ENCODE peak calls at places on chromosomes 16 and 17, in eight cellular contexts. One of them, this sample, is unnamed. For H3K36me3, the result is how much of the 10 kb centered on the place peaks cover.

GRCh38 chr17:13425390-13425789 is 176.3 kb downstream of the HS3ST3A1 start:
- DNase-seq in GM06990: no peak
- DNase-seq in tibial artery: no peak
- DNase-seq in cardiac muscle cell: no peak
- DNase-seq in right lobe of liver: no peak
- DNase-seq in endothelial cell of umbilical vein: no peak
- DNase-seq in upper lobe of right lung: no peak
- DNase-seq in mammary epithelial cell: no peak
- DNase-seq in this sample: no peak

GRCh38 chr16:84740596-84741071 is 40.8 kb downstream of the USP10 start:
- DNase-seq in endothelial cell of umbilical vein: no peak
- DNase-seq in mammary epithelial cell: no peak
- DNase-seq in upper lobe of right lung: no peak
- DNase-seq in tibial artery: no peak
- DNase-seq in cardiac muscle cell: no peak
- DNase-seq in GM06990: no peak
- DNase-seq in right lobe of liver: peak
- DNase-seq in this sample: no peak

GRCh38 chr17:63542218-63542545 is 8.1 kb upstream of the DCAF7 start:
- DNase-seq in cardiac muscle cell: no peak
- DNase-seq in endothelial cell of umbilical vein: no peak
- DNase-seq in mammary epithelial cell: no peak
- DNase-seq in upper lobe of right lung: no peak
- DNase-seq in right lobe of liver: peak
- DNase-seq in GM06990: no peak
- DNase-seq in tibial artery: no peak
- DNase-seq in this sample: no peak

GRCh38 chr17:12388206-12388605 is 277.5 kb upstream of the MYOCD start:
- DNase-seq in cardiac muscle cell: no peak
- DNase-seq in mammary epithelial cell: no peak
- DNase-seq in GM06990: no peak
- DNase-seq in endothelial cell of umbilical vein: no peak
- DNase-seq in upper lobe of right lung: no peak
- DNase-seq in tibial artery: no peak
- DNase-seq in right lobe of liver: no peak
- DNase-seq in this sample: peak

GRCh38 chr16:1125471-1125870 is 27.4 kb upstream of the CACNA1H start:
- DNase-seq in GM06990: no peak
- DNase-seq in cardiac muscle cell: peak
- DNase-seq in right lobe of liver: no peak
- DNase-seq in mammary epithelial cell: no peak
- DNase-seq in upper lobe of right lung: no peak
- DNase-seq in endothelial cell of umbilical vein: no peak
- DNase-seq in tibial artery: no peak
- DNase-seq in this sample: peak

GRCh38 chr16:48117217-48118105 is 38.3 kb downstream of the ABCC12 start:
- DNase-seq in GM06990: peak
- DNase-seq in tibial artery: no peak
- DNase-seq in mammary epithelial cell: no peak
- DNase-seq in endothelial cell of umbilical vein: peak
- DNase-seq in upper lobe of right lung: peak
- DNase-seq in right lobe of liver: no peak
- DNase-seq in cardiac muscle cell: peak
- DNase-seq in this sample: peak

GRCh38 chr17:35087731-35088646 is 24.5 kb upstream of the RFFL start:
- DNase-seq in tibial artery: peak
- DNase-seq in right lobe of liver: peak
- DNase-seq in cardiac muscle cell: peak
- DNase-seq in GM06990: no peak
- DNase-seq in endothelial cell of umbilical vein: peak
- DNase-seq in mammary epithelial cell: peak
- DNase-seq in upper lobe of right lung: peak
- DNase-seq in this sample: peak

GRCh38 chr16:58040945-58041627 is 15.5 kb downstream of the MMP15 start:
- DNase-seq in mammary epithelial cell: no peak
- DNase-seq in cardiac muscle cell: no peak
- DNase-seq in endothelial cell of umbilical vein: no peak
- DNase-seq in upper lobe of right lung: peak
- DNase-seq in GM06990: no peak
- DNase-seq in tibial artery: no peak
- DNase-seq in right lobe of liver: no peak
- DNase-seq in this sample: no peak

GRCh38 chr17:14942511-14943185 is 322.5 kb downstream of the PMP22 start:
- DNase-seq in upper lobe of right lung: no peak
- DNase-seq in cardiac muscle cell: no peak
- DNase-seq in right lobe of liver: no peak
- DNase-seq in endothelial cell of umbilical vein: no peak
- DNase-seq in mammary epithelial cell: peak
- DNase-seq in tibial artery: no peak
- DNase-seq in GM06990: no peak
- DNase-seq in this sample: peak

GRCh38 chr17:60167095-60167741 is 17.4 kb downstream of the CA4 start:
- DNase-seq in cardiac muscle cell: no peak
- DNase-seq in GM06990: no peak
- DNase-seq in tibial artery: no peak
- DNase-seq in mammary epithelial cell: no peak
- DNase-seq in right lobe of liver: peak
- DNase-seq in endothelial cell of umbilical vein: no peak
- DNase-seq in upper lobe of right lung: no peak
- DNase-seq in this sample: peak

GRCh38 chr16:2829501-2830354 is at the start of gene ZG16B:
- DNase-seq in mammary epithelial cell: peak
- DNase-seq in GM06990: no peak
- DNase-seq in upper lobe of right lung: peak
- DNase-seq in endothelial cell of umbilical vein: no peak
- DNase-seq in tibial artery: no peak
- DNase-seq in right lobe of liver: no peak
- DNase-seq in cardiac muscle cell: no peak
- DNase-seq in this sample: no peak

GRCh38 chr17:4420692-4421131 is 13.0 kb upstream of the SPNS3 start:
- DNase-seq in endothelial cell of umbilical vein: peak
- DNase-seq in GM06990: no peak
- DNase-seq in cardiac muscle cell: peak
- DNase-seq in tibial artery: peak
- DNase-seq in upper lobe of right lung: no peak
- DNase-seq in mammary epithelial cell: peak
- DNase-seq in right lobe of liver: peak
- DNase-seq in this sample: peak

GRCh38 chr17:58120195-58120822 is 27.9 kb upstream of the OR4D1 start:
- DNase-seq in tibial artery: peak
- DNase-seq in right lobe of liver: no peak
- DNase-seq in endothelial cell of umbilical vein: peak
- DNase-seq in cardiac muscle cell: peak
- DNase-seq in mammary epithelial cell: peak
- DNase-seq in upper lobe of right lung: no peak
- DNase-seq in GM06990: no peak
- DNase-seq in this sample: peak

GRCh38 chr17:55155867-55156560 is 108.7 kb upstream of the HLF start:
- DNase-seq in upper lobe of right lung: no peak
- DNase-seq in GM06990: no peak
- DNase-seq in right lobe of liver: no peak
- DNase-seq in mammary epithelial cell: no peak
- DNase-seq in tibial artery: no peak
- DNase-seq in cardiac muscle cell: no peak
- DNase-seq in endothelial cell of umbilical vein: no peak
- DNase-seq in this sample: no peak

GRCh38 chr16:57863434-57864160 is 61.3 kb upstream of the KIFC3 start:
- DNase-seq in endothelial cell of umbilical vein: peak
- DNase-seq in right lobe of liver: peak
- DNase-seq in cardiac muscle cell: peak
- DNase-seq in GM06990: no peak
- DNase-seq in tibial artery: peak
- DNase-seq in mammary epithelial cell: peak
- DNase-seq in upper lobe of right lung: peak
- DNase-seq in this sample: peak

GRCh38 chr16:4696172-4696904 is 3.0 kb downstream of the NUDT16L1 start:
- DNase-seq in tibial artery: peak
- DNase-seq in mammary epithelial cell: no peak
- DNase-seq in upper lobe of right lung: peak
- DNase-seq in GM06990: no peak
- DNase-seq in endothelial cell of umbilical vein: no peak
- DNase-seq in right lobe of liver: peak
- DNase-seq in cardiac muscle cell: peak
- DNase-seq in this sample: no peak

GRCh38 chr16:89402962-89403361 is 87.4 kb downstream of the ANKRD11 start:
- DNase-seq in tibial artery: no peak
- DNase-seq in GM06990: no peak
- DNase-seq in cardiac muscle cell: no peak
- DNase-seq in upper lobe of right lung: no peak
- DNase-seq in mammary epithelial cell: no peak
- DNase-seq in right lobe of liver: no peak
- DNase-seq in endothelial cell of umbilical vein: no peak
- DNase-seq in this sample: no peak

GRCh38 chr17:57879437-57880085 is 29.7 kb upstream of the MRPS23 start:
- DNase-seq in mammary epithelial cell: no peak
- DNase-seq in upper lobe of right lung: no peak
- DNase-seq in tibial artery: no peak
- DNase-seq in cardiac muscle cell: no peak
- DNase-seq in right lobe of liver: no peak
- DNase-seq in endothelial cell of umbilical vein: no peak
- DNase-seq in GM06990: no peak
- DNase-seq in this sample: no peak

GRCh38 chr17:40956401-40957254 is 10.1 kb downstream of the KRT39 start:
- DNase-seq in right lobe of liver: no peak
- DNase-seq in tibial artery: no peak
- DNase-seq in GM06990: no peak
- DNase-seq in upper lobe of right lung: no peak
- DNase-seq in mammary epithelial cell: peak
- DNase-seq in cardiac muscle cell: peak
- DNase-seq in endothelial cell of umbilical vein: no peak
- DNase-seq in this sample: peak

GRCh38 chr16:80614908-80615696 is 74.3 kb downstream of the DYNLRB2 start:
- DNase-seq in mammary epithelial cell: peak
- DNase-seq in endothelial cell of umbilical vein: peak
- DNase-seq in cardiac muscle cell: peak
- DNase-seq in GM06990: no peak
- DNase-seq in upper lobe of right lung: no peak
- DNase-seq in tibial artery: no peak
- DNase-seq in right lobe of liver: no peak
- DNase-seq in this sample: peak

GRCh38 chr16:88424536-88425230 is 28.4 kb upstream of the ZFPM1 start:
- DNase-seq in cardiac muscle cell: no peak
- DNase-seq in endothelial cell of umbilical vein: no peak
- DNase-seq in right lobe of liver: no peak
- DNase-seq in tibial artery: peak
- DNase-seq in GM06990: no peak
- DNase-seq in upper lobe of right lung: no peak
- DNase-seq in mammary epithelial cell: peak
- DNase-seq in this sample: peak

GRCh38 chr16:89443727-89444084 is 46.7 kb downstream of the ANKRD11 start:
- DNase-seq in mammary epithelial cell: no peak
- DNase-seq in endothelial cell of umbilical vein: no peak
- DNase-seq in GM06990: no peak
- DNase-seq in tibial artery: no peak
- DNase-seq in cardiac muscle cell: no peak
- DNase-seq in upper lobe of right lung: no peak
- DNase-seq in right lobe of liver: no peak
- DNase-seq in this sample: no peak

DNA sequence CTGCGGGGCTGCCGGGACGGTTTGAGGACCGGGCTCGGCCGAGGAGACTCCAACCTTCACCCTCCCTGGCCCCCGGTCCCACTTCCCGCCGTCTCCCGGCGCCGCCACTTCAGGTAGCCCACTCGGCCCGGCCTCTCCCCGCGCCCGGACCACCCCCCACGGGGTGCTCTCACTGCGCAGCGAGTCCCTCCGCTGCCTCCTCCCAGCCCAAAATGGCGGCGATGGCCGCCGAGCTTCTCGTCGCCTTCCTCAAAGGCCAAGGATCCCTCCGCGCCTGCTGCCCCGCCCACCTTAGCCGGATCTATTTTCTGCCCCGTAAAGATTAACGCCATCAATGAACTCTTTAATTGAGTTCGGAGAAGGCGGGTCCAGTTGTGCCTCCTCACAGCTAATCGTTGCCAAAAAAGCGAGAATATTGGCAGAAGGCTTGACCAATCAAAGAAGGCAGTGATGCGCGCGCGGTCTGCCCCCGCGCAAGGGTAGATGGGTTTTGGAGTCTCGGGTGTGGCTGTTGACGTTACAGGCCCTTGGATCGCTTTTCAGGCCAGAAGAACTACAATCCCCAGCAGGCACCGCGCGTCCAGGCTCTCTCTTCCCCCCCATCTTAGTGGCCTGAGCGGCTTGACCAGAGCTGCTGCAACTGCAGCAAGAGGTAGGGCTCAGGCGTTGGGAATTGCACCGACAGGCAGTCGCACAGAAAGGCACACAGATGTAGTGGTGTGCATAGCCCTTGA is at the start of gene HEXIM2:
- DNase-seq in GM06990: peak
- DNase-seq in upper lobe of right lung: peak
- DNase-seq in cardiac muscle cell: peak
- DNase-seq in right lobe of liver: peak
- DNase-seq in tibial artery: peak
- DNase-seq in endothelial cell of umbilical vein: peak
- DNase-seq in mammary epithelial cell: peak
- DNase-seq in this sample: peak
- TF ChIP-seq CTCF in GM06990: no peak
- TF ChIP-seq CTCF in upper lobe of right lung: no peak
- TF ChIP-seq CTCF in cardiac muscle cell: no peak
- TF ChIP-seq CTCF in right lobe of liver: no peak
- TF ChIP-seq CTCF in tibial artery: no peak
- TF ChIP-seq CTCF in endothelial cell of umbilical vein: no peak
- TF ChIP-seq CTCF in mammary epithelial cell: no peak
- TF ChIP-seq CTCF in this sample: no peak

GRCh38 chr17:49498037-49498615 is 3.0 kb downstream of the NGFR start:
- DNase-seq in upper lobe of right lung: no peak
- DNase-seq in tibial artery: no peak
- DNase-seq in GM06990: no peak
- DNase-seq in endothelial cell of umbilical vein: no peak
- DNase-seq in right lobe of liver: no peak
- DNase-seq in cardiac muscle cell: no peak
- DNase-seq in mammary epithelial cell: no peak
- DNase-seq in this sample: no peak
- H3K4me3 ChIP-seq in upper lobe of right lung: no peak
- H3K4me3 ChIP-seq in tibial artery: no peak
- H3K4me3 ChIP-seq in GM06990: no peak
- H3K4me3 ChIP-seq in endothelial cell of umbilical vein: no peak
- H3K4me3 ChIP-seq in right lobe of liver: no peak
- H3K4me3 ChIP-seq in cardiac muscle cell: peak
- H3K4me3 ChIP-seq in mammary epithelial cell: peak
- H3K4me3 ChIP-seq in this sample: no peak

GRCh38 chr17:8464941-8465340 is 29.3 kb downstream of the NDEL1 start:
- DNase-seq in GM06990: no peak
- DNase-seq in upper lobe of right lung: no peak
- DNase-seq in right lobe of liver: no peak
- DNase-seq in cardiac muscle cell: no peak
- DNase-seq in endothelial cell of umbilical vein: no peak
- DNase-seq in tibial artery: no peak
- DNase-seq in mammary epithelial cell: no peak
- DNase-seq in this sample: no peak
- H3K36me3 ChIP-seq in GM06990: under half
- H3K36me3 ChIP-seq in upper lobe of right lung: half or more
- H3K36me3 ChIP-seq in right lobe of liver: half or more
- H3K36me3 ChIP-seq in cardiac muscle cell: under half
- H3K36me3 ChIP-seq in endothelial cell of umbilical vein: under half
- H3K36me3 ChIP-seq in tibial artery: half or more
- H3K36me3 ChIP-seq in mammary epithelial cell: under half
- H3K36me3 ChIP-seq in this sample: under half

DNA sequence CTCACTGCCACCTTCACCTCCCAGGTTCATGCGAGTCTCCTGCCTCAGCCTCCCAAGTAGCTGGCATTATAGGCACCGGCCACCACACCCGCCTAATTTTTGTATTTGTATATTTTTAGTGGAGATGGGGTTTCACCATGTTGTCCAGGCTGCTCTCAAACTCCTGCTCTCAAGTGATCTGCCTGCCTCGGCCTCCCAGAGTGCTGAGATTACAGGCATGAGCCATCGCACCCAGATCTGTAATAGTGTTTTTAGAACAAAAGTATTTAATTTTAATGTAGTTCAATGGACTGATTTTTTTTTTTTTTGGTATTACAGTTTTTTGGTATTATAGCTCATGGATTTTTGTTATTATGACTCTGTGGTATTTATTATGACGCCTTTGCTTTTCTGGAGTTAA is 27.1 kb downstream of the BAIAP2 start:
- DNase-seq in endothelial cell of umbilical vein: no peak
- DNase-seq in GM06990: no peak
- DNase-seq in upper lobe of right lung: no peak
- DNase-seq in right lobe of liver: no peak
- DNase-seq in tibial artery: no peak
- DNase-seq in cardiac muscle cell: no peak
- DNase-seq in mammary epithelial cell: no peak
- DNase-seq in this sample: no peak
- TF ChIP-seq CTCF in endothelial cell of umbilical vein: no peak
- TF ChIP-seq CTCF in GM06990: no peak
- TF ChIP-seq CTCF in upper lobe of right lung: no peak
- TF ChIP-seq CTCF in right lobe of liver: no peak
- TF ChIP-seq CTCF in tibial artery: no peak
- TF ChIP-seq CTCF in cardiac muscle cell: no peak
- TF ChIP-seq CTCF in mammary epithelial cell: no peak
- TF ChIP-seq CTCF in this sample: no peak